ENCODE peak calls at places on chromosome 2, in nine cellular contexts. One of them, this sample, is unnamed.

GRCh38 chr2:74849228-74849892 is 15.4 kb downstream of the HK2 start:
- DNase-seq in SK-N-SH: no peak
- DNase-seq in PC-3: peak; percentile 45
- DNase-seq in lower lobe of right lung: peak; percentile 76
- DNase-seq in AG10803: no peak
- DNase-seq in GM12865: peak; percentile 83
- DNase-seq in vagina: no peak
- DNase-seq in tibial artery: no peak
- DNase-seq in mammary epithelial cell: peak; percentile 86
- DNase-seq in this sample: peak; percentile 52

GRCh38 chr2:140436956-140437355 is 1656.8 kb upstream of the NXPH2 start:
- DNase-seq in SK-N-SH: no peak
- DNase-seq in AG10803: no peak
- DNase-seq in tibial artery: no peak
- DNase-seq in PC-3: no peak
- DNase-seq in vagina: no peak
- DNase-seq in GM12865: no peak
- DNase-seq in mammary epithelial cell: no peak
- DNase-seq in lower lobe of right lung: no peak
- DNase-seq in this sample: no peak

GRCh38 chr2:30181176-30181575 is 34.4 kb downstream of the YPEL5 start:
- DNase-seq in tibial artery: no peak
- DNase-seq in GM12865: no peak
- DNase-seq in mammary epithelial cell: no peak
- DNase-seq in SK-N-SH: no peak
- DNase-seq in AG10803: no peak
- DNase-seq in lower lobe of right lung: no peak
- DNase-seq in vagina: no peak
- DNase-seq in PC-3: no peak
- DNase-seq in this sample: no peak

GRCh38 chr2:108982259-108982679 is 6.8 kb downstream of the EDAR start:
- DNase-seq in mammary epithelial cell: no peak
- DNase-seq in tibial artery: no peak
- DNase-seq in lower lobe of right lung: no peak
- DNase-seq in SK-N-SH: no peak
- DNase-seq in AG10803: no peak
- DNase-seq in GM12865: no peak
- DNase-seq in vagina: no peak
- DNase-seq in PC-3: peak; percentile 40
- DNase-seq in this sample: no peak

GRCh38 chr2:212344131-212344530 is 194.5 kb downstream of the ERBB4 start:
- DNase-seq in SK-N-SH: no peak
- DNase-seq in AG10803: no peak
- DNase-seq in tibial artery: no peak
- DNase-seq in PC-3: no peak
- DNase-seq in lower lobe of right lung: no peak
- DNase-seq in mammary epithelial cell: no peak
- DNase-seq in GM12865: no peak
- DNase-seq in vagina: no peak
- DNase-seq in this sample: no peak

GRCh38 chr2:111663471-111663951 is 220.5 kb downstream of the ANAPC1 start:
- DNase-seq in SK-N-SH: no peak
- DNase-seq in lower lobe of right lung: no peak
- DNase-seq in AG10803: peak; percentile 48
- DNase-seq in PC-3: peak; percentile 20
- DNase-seq in GM12865: no peak
- DNase-seq in mammary epithelial cell: no peak
- DNase-seq in vagina: peak; percentile 67
- DNase-seq in tibial artery: no peak
- DNase-seq in this sample: no peak

GRCh38 chr2:144518744-144519596 is 949 bp downstream of the ZEB2 start:
- DNase-seq in GM12865: peak; percentile 40
- DNase-seq in PC-3: no peak
- DNase-seq in SK-N-SH: no peak
- DNase-seq in mammary epithelial cell: no peak
- DNase-seq in tibial artery: no peak
- DNase-seq in lower lobe of right lung: no peak
- DNase-seq in AG10803: no peak
- DNase-seq in vagina: no peak
- DNase-seq in this sample: peak; percentile 64

GRCh38 chr2:218172808-218173207 is 6.0 kb upstream of the CXCR1 start:
- DNase-seq in mammary epithelial cell: no peak
- DNase-seq in AG10803: no peak
- DNase-seq in SK-N-SH: no peak
- DNase-seq in lower lobe of right lung: no peak
- DNase-seq in PC-3: no peak
- DNase-seq in vagina: no peak
- DNase-seq in GM12865: no peak
- DNase-seq in tibial artery: no peak
- DNase-seq in this sample: no peak

GRCh38 chr2:157438907-157439791 is 4.7 kb downstream of the CYTIP start:
- DNase-seq in GM12865: peak; percentile 46
- DNase-seq in mammary epithelial cell: no peak
- DNase-seq in vagina: no peak
- DNase-seq in PC-3: no peak
- DNase-seq in SK-N-SH: peak; percentile 42
- DNase-seq in AG10803: peak; percentile 44
- DNase-seq in tibial artery: no peak
- DNase-seq in lower lobe of right lung: no peak
- DNase-seq in this sample: no peak

GRCh38 chr2:153388246-153388645 is 90.3 kb downstream of the RPRM start:
- DNase-seq in AG10803: peak; percentile 1
- DNase-seq in SK-N-SH: no peak
- DNase-seq in PC-3: peak; percentile 2
- DNase-seq in GM12865: no peak
- DNase-seq in lower lobe of right lung: no peak
- DNase-seq in tibial artery: no peak
- DNase-seq in vagina: no peak
- DNase-seq in mammary epithelial cell: peak; percentile 62
- DNase-seq in this sample: no peak

GRCh38 chr2:31384771-31385276 is 29.7 kb downstream of the XDH start:
- DNase-seq in AG10803: peak; percentile 97
- DNase-seq in mammary epithelial cell: peak; percentile 97
- DNase-seq in vagina: no peak
- DNase-seq in lower lobe of right lung: no peak
- DNase-seq in tibial artery: no peak
- DNase-seq in PC-3: peak; percentile 90
- DNase-seq in GM12865: no peak
- DNase-seq in SK-N-SH: no peak
- DNase-seq in this sample: no peak

GRCh38 chr2:59882279-59882678 is 671.2 kb downstream of the BCL11A start:
- DNase-seq in SK-N-SH: no peak
- DNase-seq in lower lobe of right lung: no peak
- DNase-seq in PC-3: no peak
- DNase-seq in mammary epithelial cell: no peak
- DNase-seq in tibial artery: no peak
- DNase-seq in GM12865: no peak
- DNase-seq in vagina: no peak
- DNase-seq in AG10803: no peak
- DNase-seq in this sample: no peak

GRCh38 chr2:59884166-59884565 is 669.3 kb downstream of the BCL11A start:
- DNase-seq in PC-3: no peak
- DNase-seq in tibial artery: no peak
- DNase-seq in lower lobe of right lung: no peak
- DNase-seq in SK-N-SH: no peak
- DNase-seq in vagina: no peak
- DNase-seq in GM12865: no peak
- DNase-seq in mammary epithelial cell: peak; percentile 5
- DNase-seq in AG10803: no peak
- DNase-seq in this sample: no peak

GRCh38 chr2:59881214-59881613 is 672.2 kb downstream of the BCL11A start:
- DNase-seq in SK-N-SH: no peak
- DNase-seq in GM12865: no peak
- DNase-seq in tibial artery: no peak
- DNase-seq in vagina: no peak
- DNase-seq in lower lobe of right lung: no peak
- DNase-seq in mammary epithelial cell: peak; percentile 77
- DNase-seq in PC-3: no peak
- DNase-seq in AG10803: no peak
- DNase-seq in this sample: no peak

GRCh38 chr2:59885536-59885935 is 667.9 kb downstream of the BCL11A start:
- DNase-seq in GM12865: no peak
- DNase-seq in tibial artery: no peak
- DNase-seq in PC-3: no peak
- DNase-seq in SK-N-SH: no peak
- DNase-seq in lower lobe of right lung: no peak
- DNase-seq in AG10803: no peak
- DNase-seq in mammary epithelial cell: no peak
- DNase-seq in vagina: no peak
- DNase-seq in this sample: no peak

DNA sequence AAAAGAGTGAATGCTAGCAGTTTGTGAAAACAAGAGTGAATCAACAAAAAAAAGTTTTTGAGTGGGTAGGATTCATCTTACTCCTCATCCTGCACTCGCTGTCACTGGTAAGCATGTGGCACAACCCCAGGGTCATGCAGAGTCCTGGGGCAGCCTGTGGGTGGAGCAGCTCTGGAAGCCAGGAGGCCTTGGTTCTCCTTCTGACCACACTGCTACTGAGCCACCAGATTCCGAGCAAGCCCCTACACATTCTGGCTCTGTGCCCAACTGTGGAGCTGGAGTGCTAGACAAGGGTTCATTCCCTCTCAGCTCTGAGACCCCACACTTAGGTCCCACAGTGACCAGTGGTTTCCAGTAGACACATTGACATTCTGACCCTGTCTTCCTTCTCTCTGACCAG is 670.6 kb downstream of the BCL11A start:
- DNase-seq in vagina: no peak
- DNase-seq in mammary epithelial cell: peak; percentile 54
- DNase-seq in SK-N-SH: no peak
- DNase-seq in PC-3: no peak
- DNase-seq in lower lobe of right lung: no peak
- DNase-seq in tibial artery: no peak
- DNase-seq in GM12865: no peak
- DNase-seq in AG10803: no peak
- DNase-seq in this sample: no peak
- TF ChIP-seq CTCF in vagina: no peak
- TF ChIP-seq CTCF in mammary epithelial cell: no peak
- TF ChIP-seq CTCF in SK-N-SH: no peak
- TF ChIP-seq CTCF in PC-3: no peak
- TF ChIP-seq CTCF in lower lobe of right lung: no peak
- TF ChIP-seq CTCF in tibial artery: no peak
- TF ChIP-seq CTCF in GM12865: no peak
- TF ChIP-seq CTCF in AG10803: no peak
- TF ChIP-seq CTCF in this sample: no peak

DNA sequence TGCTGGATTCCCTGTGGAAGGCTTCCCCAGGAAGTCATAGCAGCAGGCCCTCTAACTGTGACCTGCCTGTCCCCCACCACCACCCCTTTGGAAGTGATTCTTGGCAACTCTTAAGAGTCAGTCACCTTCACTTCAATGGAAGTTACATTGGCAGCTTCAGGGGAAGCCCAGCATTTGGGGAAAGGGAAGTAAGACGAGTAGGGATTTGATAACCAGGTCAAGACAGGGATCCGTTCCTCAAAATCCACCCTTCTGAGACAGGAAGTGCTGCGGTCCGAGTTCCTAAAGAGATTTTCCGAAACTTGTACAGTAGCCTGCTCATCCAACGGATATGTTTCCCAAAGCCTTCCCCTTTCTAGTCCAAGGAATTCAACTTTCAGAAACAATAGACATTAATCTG is 54.2 kb downstream of the MRPL35 start:
- DNase-seq in GM12865: no peak
- DNase-seq in PC-3: no peak
- DNase-seq in tibial artery: no peak
- DNase-seq in AG10803: no peak
- DNase-seq in SK-N-SH: no peak
- DNase-seq in mammary epithelial cell: no peak
- DNase-seq in lower lobe of right lung: no peak
- DNase-seq in vagina: no peak
- DNase-seq in this sample: no peak
- TF ChIP-seq CTCF in GM12865: no peak
- TF ChIP-seq CTCF in PC-3: no peak
- TF ChIP-seq CTCF in tibial artery: no peak
- TF ChIP-seq CTCF in AG10803: no peak
- TF ChIP-seq CTCF in SK-N-SH: no peak
- TF ChIP-seq CTCF in mammary epithelial cell: no peak
- TF ChIP-seq CTCF in lower lobe of right lung: no peak
- TF ChIP-seq CTCF in vagina: no peak
- TF ChIP-seq CTCF in this sample: no peak

GRCh38 chr2:177322801-177323261 is 58.3 kb upstream of the NFE2L2 start:
- DNase-seq in mammary epithelial cell: peak; percentile 89
- DNase-seq in SK-N-SH: no peak
- DNase-seq in lower lobe of right lung: no peak
- DNase-seq in vagina: no peak
- DNase-seq in PC-3: no peak
- DNase-seq in AG10803: no peak
- DNase-seq in tibial artery: no peak
- DNase-seq in GM12865: no peak
- DNase-seq in this sample: no peak
- TF ChIP-seq CTCF in mammary epithelial cell: peak; percentile 18
- TF ChIP-seq CTCF in SK-N-SH: no peak
- TF ChIP-seq CTCF in lower lobe of right lung: no peak
- TF ChIP-seq CTCF in vagina: no peak
- TF ChIP-seq CTCF in PC-3: no peak
- TF ChIP-seq CTCF in AG10803: no peak
- TF ChIP-seq CTCF in tibial artery: no peak
- TF ChIP-seq CTCF in GM12865: no peak
- TF ChIP-seq CTCF in this sample: no peak

GRCh38 chr2:71804251-71804650 is 343.4 kb downstream of the CYP26B1 start:
- DNase-seq in mammary epithelial cell: no peak
- DNase-seq in lower lobe of right lung: no peak
- DNase-seq in vagina: no peak
- DNase-seq in tibial artery: peak; percentile 33
- DNase-seq in SK-N-SH: no peak
- DNase-seq in AG10803: peak; percentile 79
- DNase-seq in GM12865: no peak
- DNase-seq in PC-3: peak; percentile 7
- DNase-seq in this sample: no peak
- TF ChIP-seq CTCF in mammary epithelial cell: no peak
- TF ChIP-seq CTCF in lower lobe of right lung: no peak
- TF ChIP-seq CTCF in vagina: no peak
- TF ChIP-seq CTCF in tibial artery: no peak
- TF ChIP-seq CTCF in SK-N-SH: no peak
- TF ChIP-seq CTCF in AG10803: peak; percentile 62
- TF ChIP-seq CTCF in GM12865: no peak
- TF ChIP-seq CTCF in PC-3: no peak
- TF ChIP-seq CTCF in this sample: no peak

DNA sequence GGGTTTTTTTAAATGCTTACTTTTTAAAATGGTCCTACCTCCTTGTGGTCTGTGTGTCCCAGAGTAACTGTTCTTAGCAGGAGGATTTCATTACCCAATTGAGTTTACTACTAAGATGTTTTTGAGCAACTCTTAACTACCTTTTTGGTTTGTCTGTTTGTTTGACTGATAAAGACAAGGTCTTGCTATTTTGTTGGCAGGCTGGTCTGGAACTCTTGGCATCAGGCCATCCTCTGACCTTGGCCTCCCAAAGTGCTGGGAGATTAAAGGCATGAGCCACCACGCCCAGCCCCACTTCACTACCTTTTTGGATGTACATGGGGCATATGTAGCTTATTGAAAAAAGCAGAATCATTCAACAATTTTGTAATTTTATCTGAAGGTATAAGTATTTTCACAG is 14.9 kb downstream of the MRPS9 start:
- DNase-seq in AG10803: no peak
- DNase-seq in GM12865: no peak
- DNase-seq in lower lobe of right lung: no peak
- DNase-seq in vagina: no peak
- DNase-seq in tibial artery: no peak
- DNase-seq in mammary epithelial cell: no peak
- DNase-seq in PC-3: peak; percentile 16
- DNase-seq in SK-N-SH: no peak
- DNase-seq in this sample: no peak
- TF ChIP-seq CTCF in AG10803: no peak
- TF ChIP-seq CTCF in GM12865: no peak
- TF ChIP-seq CTCF in lower lobe of right lung: no peak
- TF ChIP-seq CTCF in vagina: no peak
- TF ChIP-seq CTCF in tibial artery: no peak
- TF ChIP-seq CTCF in mammary epithelial cell: no peak
- TF ChIP-seq CTCF in PC-3: no peak
- TF ChIP-seq CTCF in SK-N-SH: no peak
- TF ChIP-seq CTCF in this sample: no peak

This sample was measured in GM13977.